ENCODE peak calls at places on chromosomes 12 and 14, in five cellular contexts. Q, G, M, O and B are unnamed samples.

GRCh38 chr12:16608346-16608745 is 2.4 kb upstream of the LMO3 start:
- DNase-seq in O (no peak), Q (no peak), M (no peak), G (no peak), B (no peak)

GRCh38 chr12:15971211-15971610 is 60.1 kb downstream of the DERA start:
- DNase-seq in O (no peak), G (no peak), M (no peak), Q (no peak), B (no peak)

GRCh38 chr14:49017451-49017850 is 568.7 kb downstream of the RPS29 start:
- DNase-seq in O (no peak), Q (no peak), G (no peak), M (no peak), B (no peak)

GRCh38 chr12:52029686-52030085 is 21.6 kb upstream of the NR4A1 start:
- DNase-seq in G (peak), M (no peak), O (peak), Q (no peak), B (no peak)

GRCh38 chr12:48852734-48853168 is 788 bp upstream of the DDX23 start:
- DNase-seq in Q (no peak), M (no peak), G (no peak), O (no peak), B (no peak)

GRCh38 chr14:101006008-101006407 is 102.5 kb upstream of the RTL1 start:
- DNase-seq in G (peak), Q (no peak), O (no peak), M (no peak), B (no peak)

GRCh38 chr14:68603682-68604360 is 189.0 kb downstream of the ZFP36L1 start:
- DNase-seq in Q (no peak), M (no peak), G (no peak), O (no peak), B (no peak)

GRCh38 chr12:120669055-120669828 is 17.7 kb upstream of the MLEC start:
- DNase-seq in G (no peak), Q (no peak), O (peak), M (no peak), B (no peak)

GRCh38 chr12:31234053-31234835 is 91.7 kb downstream of the SINHCAF start:
- DNase-seq in O (no peak), M (no peak), Q (no peak), G (no peak), B (no peak)

GRCh38 chr12:12449533-12450025 is 92.7 kb downstream of the BORCS5 start:
- DNase-seq in Q (no peak), O (peak), G (no peak), M (no peak), B (no peak)